ENCODE peak calls at places on chromosomes 11 and 22, in eight cellular contexts. Z is SK-N-SH, C is PC-3, N is hepatocyte, M is GM23338, V is HCT116, X is PC-9, Y is OCI-LY7. I is an unnamed sample. For H3K9me2, the result is how much of the 10 kb centered on the place peaks cover.

GRCh38 chr22:45578524-45579147 is 76.0 kb downstream of the FBLN1 start:
- DNase-seq in Z (no peak), C (no peak), N (peak), M (no peak), V (no peak), X (no peak), Y (no peak), I (no peak)

GRCh38 chr11:118530180-118530682 is 761 bp upstream of the TMEM25 start:
- DNase-seq in Z (no peak), C (peak), N (no peak), M (no peak), V (no peak), X (no peak), Y (no peak), I (no peak)

GRCh38 chr11:54558407-54558806 is 45.4 kb downstream of the OR4C46 start:
- DNase-seq in Z (no peak), C (no peak), N (no peak), M (peak), V (no peak), X (no peak), Y (peak), I (no peak)

GRCh38 chr22:26893034-26893710 is 235.8 kb downstream of the MIAT start:
- DNase-seq in Z (no peak), C (no peak), N (no peak), M (peak), V (no peak), X (no peak), Y (no peak), I (no peak)

GRCh38 chr22:37220543-37220968 is 8.3 kb upstream of the SSTR3 start:
- DNase-seq in Z (no peak), C (no peak), N (no peak), M (no peak), V (no peak), X (no peak), Y (no peak), I (no peak)

GRCh38 chr11:119928047-119928446 is 199.0 kb upstream of the NECTIN1 start:
- DNase-seq in Z (no peak), C (no peak), N (no peak), M (no peak), V (no peak), X (no peak), Y (no peak), I (no peak)

GRCh38 chr11:133904818-133905515 is 51.8 kb downstream of the IGSF9B start:
- DNase-seq in Z (no peak), C (no peak), N (no peak), M (no peak), V (no peak), X (no peak), Y (no peak), I (no peak)

GRCh38 chr11:10634407-10634806 is 59.1 kb downstream of the IRAG1 start:
- DNase-seq in Z (no peak), C (no peak), N (no peak), M (no peak), V (no peak), X (no peak), Y (no peak), I (no peak)

GRCh38 chr22:26360169-26360885 is 68.7 kb upstream of the ASPHD2 start:
- DNase-seq in Z (peak), C (peak), N (peak), M (peak), V (peak), X (peak), Y (peak), I (peak)

DNA sequence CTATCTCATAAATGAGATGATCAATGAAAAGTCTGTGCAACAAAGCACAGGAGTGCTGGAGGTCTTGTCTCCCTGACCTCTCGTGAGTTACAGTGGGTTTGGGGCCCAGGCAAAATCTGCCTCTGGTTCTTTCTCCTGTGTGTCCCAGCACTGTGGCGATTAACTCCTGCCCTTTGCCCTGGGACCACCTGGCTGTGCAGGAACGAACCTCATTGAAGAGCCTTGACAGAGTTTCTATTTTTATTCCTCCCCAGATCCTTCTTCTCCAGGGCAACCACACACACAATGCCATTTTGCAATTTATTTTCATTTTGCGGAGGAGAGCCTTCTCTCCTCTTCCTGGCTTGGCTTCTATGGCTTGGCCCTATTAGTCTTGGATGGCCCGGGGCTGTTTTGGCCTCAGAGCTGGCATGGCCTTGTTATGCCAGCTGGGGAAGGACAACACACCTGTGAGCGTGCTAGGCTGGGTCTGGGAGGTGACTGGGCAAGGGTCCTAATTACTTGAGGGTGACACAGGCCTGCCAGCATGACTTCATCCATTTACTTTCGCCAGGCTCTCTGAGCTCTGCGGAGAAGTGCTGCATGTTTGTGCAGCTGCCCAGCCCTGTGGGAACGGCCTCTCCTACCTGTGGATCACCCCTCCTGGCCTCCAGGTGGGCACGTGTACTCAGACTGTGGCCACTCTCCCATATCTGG is 153.8 kb downstream of the SNX19 start:
- DNase-seq in Z (no peak), C (peak), N (no peak), M (no peak), V (no peak), X (peak), Y (no peak), I (no peak)
- H2AFZ ChIP-seq in Z (no peak), C (no peak), N (no peak), M (no peak), V (no peak), X (no peak), Y (no peak), I (no peak)

GRCh38 chr11:87141322-87141721 is 103.6 kb downstream of the TMEM135 start:
- DNase-seq in Z (no peak), C (peak), N (no peak), M (no peak), V (no peak), X (no peak), Y (no peak), I (no peak)
- H3K9me2 ChIP-seq in Z (under half), C (under half), N (under half), M (under half), V (under half), X (under half), Y (under half), I (under half)

DNA sequence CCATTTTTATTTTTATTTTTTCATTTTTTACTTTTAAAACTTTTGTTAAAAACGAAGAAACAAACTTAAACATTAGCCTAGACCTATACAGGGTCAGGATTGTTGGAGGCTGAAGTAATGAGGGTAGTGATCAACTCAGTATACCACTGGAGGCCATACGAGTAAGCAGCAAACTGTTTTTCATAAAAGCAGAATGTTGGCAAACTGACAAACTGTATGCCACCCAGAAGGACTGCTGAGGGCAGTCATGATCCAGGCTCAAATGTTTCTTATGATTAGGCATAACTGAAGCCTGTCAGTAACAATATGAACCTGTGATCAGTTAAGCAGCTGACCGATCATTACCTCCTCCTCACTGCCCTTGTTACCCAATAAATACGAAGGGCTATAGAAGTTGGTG is 10.2 kb upstream of the SC5D start:
- DNase-seq in Z (no peak), C (peak), N (no peak), M (no peak), V (no peak), X (peak), Y (no peak), I (no peak)
- TF ChIP-seq CTCF in Z (no peak), C (no peak), N (no peak), M (no peak), V (no peak), X (no peak), Y (no peak), I (no peak)

GRCh38 chr11:27294654-27295053 is 68.4 kb downstream of the CCDC34 start:
- DNase-seq in Z (no peak), C (no peak), N (peak), M (no peak), V (no peak), X (no peak), Y (no peak), I (no peak)
- H2AFZ ChIP-seq in Z (no peak), C (no peak), N (no peak), M (peak), V (no peak), X (no peak), Y (no peak), I (no peak)

DNA sequence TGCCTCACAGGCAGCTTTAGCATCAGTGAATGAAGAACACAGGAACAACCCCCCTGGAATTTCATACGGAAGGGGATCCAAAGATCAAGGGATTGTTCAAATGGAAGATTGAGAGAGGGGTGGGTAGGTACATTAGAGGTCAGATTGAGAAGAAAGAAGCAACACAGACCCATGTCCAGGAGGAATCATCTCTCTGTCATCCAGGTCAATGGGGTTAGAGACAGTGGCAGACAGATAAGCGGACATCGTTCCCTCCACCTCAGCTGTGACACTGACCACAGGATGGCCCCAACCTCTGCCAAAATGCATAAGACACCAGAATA is 1.9 kb upstream of the NPAS4 start:
- DNase-seq in Z (no peak), C (no peak), N (no peak), M (no peak), V (no peak), X (no peak), Y (no peak), I (no peak)
- H3K9me2 ChIP-seq in Z (under half), C (under half), N (under half), M (under half), V (under half), X (under half), Y (under half), I (under half)

GRCh38 chr22:40007826-40008710 is 13.3 kb downstream of the FAM83F start:
- DNase-seq in Z (no peak), C (no peak), N (no peak), M (no peak), V (no peak), X (no peak), Y (no peak), I (no peak)

GRCh38 chr22:40001800-40002577 is 7.2 kb downstream of the FAM83F start:
- DNase-seq in Z (no peak), C (no peak), N (no peak), M (peak), V (no peak), X (no peak), Y (no peak), I (no peak)

GRCh38 chr22:40006641-40007040 is 11.9 kb downstream of the FAM83F start:
- DNase-seq in Z (no peak), C (no peak), N (no peak), M (no peak), V (no peak), X (no peak), Y (no peak), I (no peak)

GRCh38 chr22:40002935-40003715 is 8.4 kb downstream of the FAM83F start:
- DNase-seq in Z (no peak), C (no peak), N (no peak), M (no peak), V (no peak), X (no peak), Y (no peak), I (no peak)

DNA sequence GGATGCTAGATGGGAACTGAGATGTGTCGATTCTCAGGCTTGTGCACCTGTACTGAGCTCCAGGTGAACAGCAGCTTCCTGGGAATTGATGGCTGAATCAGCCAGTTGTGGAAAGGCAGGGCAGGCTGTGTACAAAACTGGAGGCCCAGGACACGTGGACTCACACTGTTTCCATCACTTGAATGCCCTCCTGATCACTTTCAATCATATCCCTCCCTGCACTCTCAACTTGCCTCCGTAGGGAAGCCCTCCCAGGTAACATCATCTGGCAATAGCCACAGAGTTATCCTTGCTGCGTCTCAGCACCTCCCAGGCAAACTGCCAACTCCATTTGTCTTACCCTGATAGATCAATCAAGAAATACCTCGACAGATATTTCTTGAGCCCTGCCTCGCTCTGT is 10.1 kb downstream of the FAM83F start:
- DNase-seq in Z (no peak), C (no peak), N (no peak), M (no peak), V (no peak), X (no peak), Y (no peak), I (no peak)
- TF ChIP-seq CTCF in Z (no peak), C (no peak), N (no peak), M (no peak), V (no peak), X (no peak), Y (no peak), I (no peak)

I was measured in MM.1S.